ENCODE peak calls at places on chromosome 2, in six cellular contexts. Z, U, X, O, A and W are unnamed samples.
A peak's percentile ranks its signal among the peaks of the same experiment; 100 is the strongest.

GRCh38 chr2:31189141-31189540 is 28.2 kb downstream of the CAPN14 start:
- DNase-seq in X (no peak), U (no peak), A (no peak), Z (no peak), O (no peak), W (no peak)

GRCh38 chr2:47339745-47340541 is 63.0 kb upstream of the MSH2 start:
- DNase-seq in X (no peak), O (no peak), Z (no peak), A (peak; percentile 59), U (no peak), W (no peak)

GRCh38 chr2:6518361-6518760 is 347.3 kb downstream of the CMPK2 start:
- DNase-seq in Z (no peak), X (no peak), A (no peak), O (no peak), U (no peak), W (no peak)

GRCh38 chr2:224802407-224802806 is 86.2 kb upstream of the CCDC195 start:
- DNase-seq in X (no peak), O (no peak), U (no peak), A (no peak), Z (no peak), W (no peak)

GRCh38 chr2:20249170-20249569 is 24.2 kb upstream of the SDC1 start:
- DNase-seq in A (no peak), Z (no peak), U (no peak), O (no peak), X (no peak), W (no peak)

GRCh38 chr2:41647468-41648042 is 400.3 kb upstream of the PKDCC start:
- DNase-seq in X (no peak), O (no peak), A (no peak), Z (no peak), U (no peak), W (no peak)

GRCh38 chr2:1824202-1824905 is 80.0 kb upstream of the PXDN start:
- DNase-seq in A (no peak), Z (no peak), U (no peak), O (no peak), X (no peak), W (no peak)

GRCh38 chr2:200021449-200022114 is 66.2 kb downstream of the MAIP1 start:
- DNase-seq in X (no peak), U (no peak), Z (no peak), A (no peak), O (no peak), W (no peak)

GRCh38 chr2:115161531-115162453 is 719.4 kb downstream of the DPP10 start:
- DNase-seq in Z (no peak), U (peak; percentile 61), A (no peak), O (no peak), X (no peak), W (no peak)

GRCh38 chr2:3738454-3738853 is 35.1 kb downstream of the DCDC2C start:
- DNase-seq in U (no peak), X (no peak), A (peak; percentile 63), O (no peak), Z (no peak), W (no peak)

GRCh38 chr2:179622122-179622521 is 239.3 kb downstream of the ZNF385B start:
- DNase-seq in O (no peak), X (no peak), U (no peak), Z (no peak), A (no peak), W (no peak)

GRCh38 chr2:239674981-239675855 is 274.4 kb upstream of the HDAC4 start:
- DNase-seq in Z (no peak), A (no peak), U (no peak), X (peak; percentile 10), O (no peak), W (no peak)

GRCh38 chr2:48714240-48714639 is 41.3 kb downstream of the LHCGR start:
- DNase-seq in O (no peak), A (no peak), U (no peak), X (no peak), Z (no peak), W (no peak)

GRCh38 chr2:187985923-187986322 is 305.8 kb upstream of the GULP1 start:
- DNase-seq in A (no peak), Z (no peak), U (no peak), O (no peak), X (no peak), W (no peak)

GRCh38 chr2:88690591-88691338 is 708 bp upstream of the RPIA start:
- DNase-seq in Z (peak; percentile 45), A (peak; percentile 55), U (peak; percentile 48), O (no peak), X (peak; percentile 54), W (no peak)

GRCh38 chr2:103785432-103785831 is 1023.6 kb downstream of the TMEM182 start:
- DNase-seq in A (no peak), O (no peak), U (no peak), X (no peak), Z (no peak), W (no peak)

GRCh38 chr2:111946294-111947114 is 48.1 kb downstream of the MERTK start:
- DNase-seq in X (no peak), O (peak; percentile 58), A (peak; percentile 61), U (peak; percentile 83), Z (no peak), W (no peak)

DNA sequence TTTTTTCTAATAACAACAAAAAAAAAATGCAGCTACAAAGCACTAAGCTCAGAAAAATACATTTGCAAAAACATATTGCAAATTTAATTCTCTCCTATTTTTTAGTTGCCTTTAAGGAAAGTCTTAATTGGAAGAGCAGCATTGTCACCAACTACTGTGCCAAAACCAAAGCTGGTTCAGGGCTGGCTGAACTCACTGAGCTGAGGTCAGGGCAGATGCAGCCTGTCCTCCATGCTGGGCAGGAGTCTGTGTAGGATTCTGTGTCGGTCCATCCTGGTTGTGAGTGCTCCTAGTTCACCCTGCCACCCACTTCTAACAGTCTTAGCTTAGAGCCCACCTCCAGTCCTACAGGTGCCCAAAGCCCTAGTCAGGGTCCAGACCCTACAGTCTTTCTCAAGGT is 68.5 kb upstream of the SPTBN1 start:
- DNase-seq in U (no peak), A (no peak), X (no peak), O (no peak), Z (no peak), W (no peak)
- H3K27ac ChIP-seq in U (no peak overlapping the region), A (no peak overlapping the region), X (peak overlapping the region; percentile 65), O (no peak overlapping the region), Z (no peak overlapping the region), W (peak overlapping the region; percentile 35)

DNA sequence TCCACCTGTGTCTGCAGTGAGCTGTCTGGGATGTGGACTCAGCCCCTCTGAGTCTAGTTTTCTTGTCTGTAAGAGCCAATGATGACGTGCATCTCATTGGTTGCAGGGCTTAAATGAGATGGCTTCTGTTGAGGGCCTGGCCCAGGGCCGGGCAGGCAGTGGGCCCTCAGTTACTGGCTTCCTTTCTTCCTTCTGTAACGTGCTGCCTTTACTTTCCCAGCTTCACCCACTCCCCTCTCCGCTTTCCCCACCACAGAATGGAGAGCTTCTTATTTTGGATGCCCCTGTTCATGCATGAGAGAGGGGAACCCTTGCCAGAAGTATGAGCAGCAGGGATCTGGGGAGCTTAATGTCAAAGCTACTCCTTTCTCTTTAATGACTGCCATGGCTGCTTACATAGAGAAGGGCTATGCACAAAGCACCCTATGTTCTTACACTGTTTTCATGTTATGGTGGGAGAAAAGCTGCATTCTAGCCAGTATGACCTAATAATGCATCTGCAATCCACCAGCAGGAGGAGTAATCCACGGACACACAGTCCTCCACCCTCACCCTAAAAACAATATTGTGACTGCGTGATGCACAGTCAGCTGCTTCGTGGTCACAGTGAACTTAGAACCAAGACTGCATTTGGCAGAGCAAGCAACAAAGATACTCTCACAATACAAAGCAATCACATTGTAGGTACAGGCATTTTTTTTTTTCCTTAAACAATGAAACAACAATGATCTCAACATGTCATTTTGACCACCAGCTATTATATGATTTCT is 37.2 kb downstream of the CREG2 start:
- DNase-seq in O (no peak), U (no peak), Z (no peak), X (no peak), A (peak; percentile 24), W (no peak)
- TF ChIP-seq CTCF in O (peak; percentile 17), U (no peak), Z (no peak), X (no peak), A (peak; percentile 31), W (peak; percentile 32)

GRCh38 chr2:61179701-61180639 is 18.0 kb downstream of the C2orf74 start:
- DNase-seq in Z (no peak), O (no peak), U (peak; percentile 91), A (no peak), X (no peak), W (no peak)

GRCh38 chr2:61178603-61179545 is 16.9 kb downstream of the C2orf74 start:
- DNase-seq in U (no peak), Z (no peak), O (no peak), A (no peak), X (no peak), W (no peak)

GRCh38 chr2:61180686-61181085 is 18.7 kb downstream of the C2orf74 start:
- DNase-seq in A (no peak), O (no peak), X (no peak), U (no peak), Z (no peak), W (no peak)

GRCh38 chr2:61176755-61177726 is 15.1 kb downstream of the C2orf74 start:
- DNase-seq in Z (peak; percentile 96), A (peak; percentile 97), O (peak; percentile 80), X (peak; percentile 89), U (peak; percentile 94), W (peak; percentile 95)

DNA sequence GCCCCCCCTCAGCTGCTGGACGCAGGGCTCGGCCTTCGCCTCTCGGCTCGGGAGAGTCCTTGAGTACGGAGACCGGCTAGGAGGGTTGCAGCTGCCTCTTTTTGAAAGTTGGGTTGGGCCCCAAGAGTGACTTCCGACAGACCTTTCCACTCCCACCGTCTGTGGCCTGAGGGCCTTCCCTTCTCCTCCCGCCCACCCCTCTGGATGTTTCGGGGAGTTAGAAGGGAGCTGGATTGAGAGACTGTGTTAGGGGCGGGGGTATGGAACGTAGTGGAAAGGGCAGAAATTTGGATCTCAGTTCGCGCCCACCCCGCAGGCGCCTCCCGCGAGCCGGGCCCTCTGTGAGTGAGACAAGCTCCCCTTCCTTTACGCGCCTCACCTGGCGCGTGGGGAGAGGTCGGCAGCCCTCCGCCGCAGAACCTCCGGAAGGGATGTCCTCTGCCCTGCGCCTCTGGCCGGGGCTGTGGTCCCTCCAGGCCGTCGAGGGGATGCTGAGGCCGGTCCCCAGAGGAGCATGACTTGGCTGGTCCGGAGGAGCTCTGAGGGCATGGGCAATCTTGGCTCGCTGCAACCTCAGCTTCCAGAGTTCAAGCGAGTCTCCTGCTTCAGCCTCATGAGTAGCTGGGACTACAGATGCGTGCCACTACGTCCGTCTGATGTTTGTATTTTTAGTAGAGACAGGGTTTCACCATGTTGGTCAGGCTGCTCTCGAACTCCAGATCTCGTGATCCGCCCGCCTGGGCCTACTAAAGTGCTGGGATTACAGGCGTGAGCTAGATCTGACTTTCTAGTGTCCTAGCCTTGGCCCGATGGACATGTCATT is 15.9 kb downstream of the C2orf74 start:
- DNase-seq in U (no peak), Z (peak; percentile 55), A (peak; percentile 27), O (peak; percentile 31), X (peak; percentile 36), W (no peak)
- TF ChIP-seq POLR2A in U (no peak), Z (no peak), A (peak; percentile 20), O (no peak), X (no peak), W (no peak)

GRCh38 chr2:134259571-134259970 is 5.7 kb downstream of the MGAT5 start:
- DNase-seq in A (no peak), O (no peak), Z (no peak), X (no peak), U (no peak), W (no peak)

GRCh38 chr2:134256961-134257360 is 3.1 kb downstream of the MGAT5 start:
- DNase-seq in U (no peak), O (no peak), A (no peak), Z (no peak), X (no peak), W (no peak)

GRCh38 chr2:134258684-134259408 is 5.0 kb downstream of the MGAT5 start:
- DNase-seq in Z (no peak), A (no peak), X (peak; percentile 64), U (no peak), O (no peak), W (no peak)

GRCh38 chr2:134257516-134257915 is 3.6 kb downstream of the MGAT5 start:
- DNase-seq in Z (no peak), U (no peak), X (no peak), A (no peak), O (no peak), W (no peak)

GRCh38 chr2:134257965-134258683 is 4.3 kb downstream of the MGAT5 start:
- DNase-seq in O (no peak), Z (no peak), X (no peak), A (no peak), U (no peak), W (no peak)
- H3K27ac ChIP-seq in O (no peak overlapping the region), Z (no peak overlapping the region), X (no peak overlapping the region), A (no peak overlapping the region), U (no peak overlapping the region), W (no peak overlapping the region)